ENCODE peak calls at places on chromosomes 16 and 17, in four cellular contexts. K is GM12878, I is H1, V is HepG2. N is an unnamed sample.

GRCh38 chr16:88878967-88879787 is 12.7 kb upstream of the PABPN1L start:
- DNase-seq in V (no peak), K (no peak), I (no peak), N (no peak)

GRCh38 chr16:12951392-12951791 is 50.0 kb downstream of the SHISA9 start:
- DNase-seq in K (no peak), I (no peak), V (no peak), N (no peak)

GRCh38 chr17:77458202-77459017 is 317.6 kb downstream of the SEC14L1 start:
- DNase-seq in I (no peak), K (no peak), V (no peak), N (no peak)

GRCh38 chr17:49201481-49201927 is 8.9 kb downstream of the GNGT2 start:
- DNase-seq in K (no peak), V (no peak), I (no peak), N (no peak)

GRCh38 chr16:71780521-71781089 is 28.0 kb downstream of the AP1G1 start:
- DNase-seq in K (no peak), I (no peak), V (no peak), N (no peak)

GRCh38 chr17:50426814-50427787 is 1.1 kb downstream of the ACSF2 start:
- DNase-seq in V (peak), I (peak), K (no peak), N (no peak)

GRCh38 chr17:82863941-82864720 is 24.3 kb upstream of the ZNF750 start:
- DNase-seq in V (no peak), I (no peak), K (peak), N (no peak)

GRCh38 chr17:35740997-35741931 is 9.8 kb downstream of the RASL10B start:
- DNase-seq in K (no peak), V (no peak), I (peak), N (no peak)

GRCh38 chr17:4604111-4604644 is 19.8 kb downstream of the SMTNL2 start:
- DNase-seq in V (no peak), I (no peak), K (no peak), N (no peak)

GRCh38 chr17:41697122-41697962 is 8.7 kb downstream of the EIF1 start:
- DNase-seq in I (no peak), K (no peak), V (no peak), N (no peak)

GRCh38 chr17:65097110-65097509 is 40.1 kb upstream of the RGS9 start:
- DNase-seq in I (no peak), V (no peak), K (no peak), N (no peak)

GRCh38 chr17:65100316-65101140 is 36.6 kb upstream of the RGS9 start:
- DNase-seq in I (peak), V (peak), K (peak), N (peak)

GRCh38 chr17:65101371-65101770 is 35.8 kb upstream of the RGS9 start:
- DNase-seq in V (no peak), K (no peak), I (no peak), N (no peak)

GRCh38 chr17:65099941-65100315 is 37.2 kb upstream of the RGS9 start:
- DNase-seq in V (peak), I (no peak), K (peak), N (no peak)

GRCh38 chr17:65099475-65099874 is 37.7 kb upstream of the RGS9 start:
- DNase-seq in V (no peak), K (no peak), I (no peak), N (no peak)
- TF ChIP-seq SUZ12 in V (no peak), K (no peak), I (no peak), N (no peak)

DNA sequence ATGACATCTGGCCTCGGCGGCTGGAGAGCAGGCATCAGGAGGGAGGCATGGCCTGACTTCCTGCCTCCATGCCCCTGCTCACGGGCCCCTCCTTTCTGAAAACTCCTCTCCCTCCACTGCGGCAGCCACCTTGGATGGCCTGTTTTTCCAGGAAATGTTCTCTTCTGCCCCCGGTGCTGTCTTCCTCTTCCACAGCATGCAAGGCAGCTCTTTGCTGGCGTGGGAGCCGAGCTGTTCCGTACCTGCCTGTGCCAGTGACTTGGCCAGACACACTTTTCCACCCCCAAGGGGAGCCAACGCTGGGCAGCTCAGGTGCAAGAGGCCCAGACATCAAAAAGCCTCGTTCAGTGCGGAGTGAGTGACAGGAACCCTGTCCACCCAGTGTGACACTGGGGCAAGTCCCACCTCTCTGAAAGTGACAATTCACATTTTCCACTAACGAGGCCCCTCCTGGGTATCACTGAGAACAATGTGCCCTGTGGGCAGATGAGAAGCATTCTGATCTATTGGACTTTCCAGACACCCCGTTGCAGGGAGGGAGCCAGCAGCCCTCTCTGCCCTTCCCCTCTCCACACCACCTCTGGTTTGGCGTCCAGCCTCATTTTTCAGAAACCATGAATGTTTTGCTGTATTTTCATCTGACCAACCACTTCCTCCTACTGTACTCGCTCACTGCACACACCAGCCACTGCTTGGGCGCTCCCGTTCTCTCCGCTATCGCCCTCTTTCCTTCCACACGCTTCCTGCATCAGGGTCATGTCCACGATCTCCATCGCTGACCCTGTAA is 31.1 kb downstream of the NSMCE1 start:
- DNase-seq in K (peak), V (no peak), I (no peak), N (no peak)
- H3K9ac ChIP-seq in K (peak), V (no peak), I (no peak), N (no peak)

GRCh38 chr16:17364319-17365210 is 106.2 kb downstream of the XYLT1 start:
- DNase-seq in K (no peak), V (no peak), I (no peak), N (no peak)
- TF ChIP-seq SUZ12 in K (no peak), V (no peak), I (no peak), N (no peak)

GRCh38 chr16:67860589-67861398 is 12.1 kb upstream of the EDC4 start:
- DNase-seq in K (no peak), I (no peak), V (no peak), N (no peak)
- H3K9ac ChIP-seq in K (no peak), I (no peak), V (no peak), N (no peak)

DNA sequence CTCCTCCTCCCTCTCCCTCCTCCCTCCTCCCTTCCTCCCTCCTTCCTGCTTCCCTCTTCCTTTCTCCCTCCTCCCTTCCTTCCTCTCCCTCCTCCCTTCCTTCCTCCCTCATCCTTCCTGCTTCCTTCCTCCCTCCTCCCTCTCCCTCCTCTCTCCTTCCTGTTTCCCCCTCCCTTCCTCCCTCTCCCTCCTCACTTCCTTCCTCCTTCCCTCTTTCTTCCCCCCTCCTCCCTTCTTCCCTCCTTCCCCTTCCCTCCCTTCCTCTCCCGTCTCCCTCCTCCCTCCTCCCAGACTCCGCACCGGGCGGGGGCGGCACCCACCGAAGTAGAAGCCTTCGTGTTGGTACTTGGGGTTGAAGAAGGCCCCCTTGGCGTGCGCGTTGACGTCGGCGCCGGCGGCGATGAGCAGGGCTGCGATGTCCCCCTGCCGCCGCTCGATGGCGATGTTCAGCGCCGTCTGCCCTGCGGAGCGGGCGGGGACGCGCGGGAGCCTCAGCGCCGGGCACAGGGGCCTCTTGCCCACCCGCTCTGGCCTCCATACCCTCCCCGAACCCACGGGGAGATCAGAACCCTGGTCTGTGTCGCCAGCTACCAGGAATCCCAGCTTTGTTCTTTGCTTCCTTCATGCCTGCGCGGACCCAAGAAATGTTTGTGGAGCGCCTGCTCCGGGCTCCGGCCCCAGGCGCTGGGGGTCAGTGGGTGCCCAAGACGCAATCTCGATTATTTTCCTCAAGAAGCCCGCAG is 22.2 kb downstream of the TRPV3 start:
- DNase-seq in V (no peak), K (no peak), I (peak), N (peak)
- TF ChIP-seq SUZ12 in V (no peak), K (no peak), I (no peak), N (no peak)

N was measured in NT2/D1.